ENCODE peak calls at places on chromosomes 3 and 15, in nine cellular contexts. One of them, this sample, is unnamed.

GRCh38 chr3:123325766-123326256 is 123.1 kb downstream of the ADCY5 start:
- DNase-seq in IMR-90: no peak
- DNase-seq in stomach: no peak
- DNase-seq in lower leg skin: no peak
- DNase-seq in transverse colon: no peak
- DNase-seq in adrenal gland: no peak
- DNase-seq in A549: no peak
- DNase-seq in Peyer's patch: no peak
- DNase-seq in GM12878: no peak
- DNase-seq in this sample: no peak

GRCh38 chr3:62732183-62732904 is 142.9 kb downstream of the CADPS start:
- DNase-seq in IMR-90: no peak
- DNase-seq in stomach: no peak
- DNase-seq in lower leg skin: no peak
- DNase-seq in transverse colon: peak
- DNase-seq in adrenal gland: no peak
- DNase-seq in A549: no peak
- DNase-seq in Peyer's patch: peak
- DNase-seq in GM12878: no peak
- DNase-seq in this sample: no peak

GRCh38 chr3:52185311-52185710 is 12.6 kb upstream of the ALAS1 start:
- DNase-seq in IMR-90: no peak
- DNase-seq in stomach: no peak
- DNase-seq in lower leg skin: no peak
- DNase-seq in transverse colon: no peak
- DNase-seq in adrenal gland: no peak
- DNase-seq in A549: no peak
- DNase-seq in Peyer's patch: no peak
- DNase-seq in GM12878: no peak
- DNase-seq in this sample: no peak

GRCh38 chr3:174958671-174959328 is 99.7 kb downstream of the NAALADL2 start:
- DNase-seq in IMR-90: peak
- DNase-seq in stomach: no peak
- DNase-seq in lower leg skin: no peak
- DNase-seq in transverse colon: no peak
- DNase-seq in adrenal gland: no peak
- DNase-seq in A549: no peak
- DNase-seq in Peyer's patch: no peak
- DNase-seq in GM12878: no peak
- DNase-seq in this sample: peak

GRCh38 chr3:170999737-171000242 is 26.7 kb downstream of the SLC2A2 start:
- DNase-seq in IMR-90: peak
- DNase-seq in stomach: no peak
- DNase-seq in lower leg skin: no peak
- DNase-seq in transverse colon: peak
- DNase-seq in adrenal gland: peak
- DNase-seq in A549: no peak
- DNase-seq in Peyer's patch: peak
- DNase-seq in GM12878: no peak
- DNase-seq in this sample: peak

GRCh38 chr15:65416845-65417416 is 5.8 kb downstream of the IGDCC4 start:
- DNase-seq in IMR-90: peak
- DNase-seq in stomach: no peak
- DNase-seq in lower leg skin: no peak
- DNase-seq in transverse colon: no peak
- DNase-seq in adrenal gland: no peak
- DNase-seq in A549: no peak
- DNase-seq in Peyer's patch: no peak
- DNase-seq in GM12878: no peak
- DNase-seq in this sample: no peak

GRCh38 chr3:48013288-48013980 is 2.8 kb downstream of the MAP4 start:
- DNase-seq in IMR-90: peak
- DNase-seq in stomach: peak
- DNase-seq in lower leg skin: no peak
- DNase-seq in transverse colon: no peak
- DNase-seq in adrenal gland: peak
- DNase-seq in A549: no peak
- DNase-seq in Peyer's patch: no peak
- DNase-seq in GM12878: no peak
- DNase-seq in this sample: no peak

GRCh38 chr15:85380860-85381535 is 595 bp downstream of the AKAP13 start:
- DNase-seq in IMR-90: no peak
- DNase-seq in stomach: peak
- DNase-seq in lower leg skin: peak
- DNase-seq in transverse colon: peak
- DNase-seq in adrenal gland: peak
- DNase-seq in A549: peak
- DNase-seq in Peyer's patch: peak
- DNase-seq in GM12878: no peak
- DNase-seq in this sample: no peak

GRCh38 chr15:68195336-68196112 is 9.6 kb downstream of the CALML4 start:
- DNase-seq in IMR-90: no peak
- DNase-seq in stomach: no peak
- DNase-seq in lower leg skin: no peak
- DNase-seq in transverse colon: no peak
- DNase-seq in adrenal gland: no peak
- DNase-seq in A549: no peak
- DNase-seq in Peyer's patch: peak
- DNase-seq in GM12878: no peak
- DNase-seq in this sample: no peak

GRCh38 chr15:68199340-68199739 is 5.8 kb downstream of the CALML4 start:
- DNase-seq in IMR-90: no peak
- DNase-seq in stomach: no peak
- DNase-seq in lower leg skin: no peak
- DNase-seq in transverse colon: no peak
- DNase-seq in adrenal gland: no peak
- DNase-seq in A549: no peak
- DNase-seq in Peyer's patch: peak
- DNase-seq in GM12878: no peak
- DNase-seq in this sample: no peak

GRCh38 chr15:68197661-68198437 is 7.3 kb downstream of the CALML4 start:
- DNase-seq in IMR-90: no peak
- DNase-seq in stomach: no peak
- DNase-seq in lower leg skin: no peak
- DNase-seq in transverse colon: no peak
- DNase-seq in adrenal gland: no peak
- DNase-seq in A549: no peak
- DNase-seq in Peyer's patch: no peak
- DNase-seq in GM12878: no peak
- DNase-seq in this sample: no peak

GRCh38 chr15:68197170-68197492 is 8.0 kb downstream of the CALML4 start:
- DNase-seq in IMR-90: no peak
- DNase-seq in stomach: no peak
- DNase-seq in lower leg skin: no peak
- DNase-seq in transverse colon: no peak
- DNase-seq in adrenal gland: no peak
- DNase-seq in A549: no peak
- DNase-seq in Peyer's patch: peak
- DNase-seq in GM12878: no peak
- DNase-seq in this sample: no peak

DNA sequence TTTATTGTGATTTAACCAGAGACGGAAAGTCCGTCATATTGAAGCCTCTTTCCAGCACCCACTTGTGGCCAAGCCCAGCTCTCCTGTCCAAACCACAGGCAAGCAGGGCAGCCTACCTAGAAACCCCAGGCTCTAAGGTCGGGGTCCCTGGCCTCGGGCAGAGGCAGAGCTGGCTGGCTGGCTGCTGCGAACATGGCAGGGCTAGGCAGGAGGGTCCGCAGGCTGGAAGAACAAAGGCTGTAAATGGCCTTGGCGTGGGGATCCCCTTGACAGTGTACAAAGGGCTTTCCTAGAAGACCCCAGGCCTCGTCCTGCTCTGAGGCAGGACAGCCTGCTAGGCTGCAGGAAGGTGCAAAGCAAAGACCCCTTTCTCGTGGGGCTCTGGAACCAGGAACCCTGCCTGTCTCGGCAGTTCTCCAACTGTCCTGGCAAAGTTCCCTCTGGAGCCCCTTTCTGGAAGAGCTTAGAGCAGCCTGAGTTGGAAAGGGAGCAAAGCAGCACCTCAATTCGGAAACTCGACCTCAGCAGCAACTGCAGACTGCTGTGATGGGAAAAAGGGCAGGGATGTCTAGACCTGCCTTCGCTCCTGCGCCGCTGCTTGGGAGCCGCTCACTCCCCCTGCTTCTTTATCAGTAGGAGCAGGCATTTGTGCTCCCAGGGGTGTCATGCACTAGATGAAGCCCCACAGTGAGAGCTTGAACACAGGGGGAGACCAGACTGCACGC is 8.5 kb downstream of the CALML4 start:
- DNase-seq in IMR-90: no peak
- DNase-seq in stomach: no peak
- DNase-seq in lower leg skin: no peak
- DNase-seq in transverse colon: no peak
- DNase-seq in adrenal gland: no peak
- DNase-seq in A549: no peak
- DNase-seq in Peyer's patch: peak
- DNase-seq in GM12878: no peak
- DNase-seq in this sample: no peak
- TF ChIP-seq POLR2A in IMR-90: no peak
- TF ChIP-seq POLR2A in stomach: no peak
- TF ChIP-seq POLR2A in lower leg skin: no peak
- TF ChIP-seq POLR2A in transverse colon: no peak
- TF ChIP-seq POLR2A in adrenal gland: no peak
- TF ChIP-seq POLR2A in A549: no peak
- TF ChIP-seq POLR2A in Peyer's patch: no peak
- TF ChIP-seq POLR2A in GM12878: peak
- TF ChIP-seq POLR2A in this sample: no peak

DNA sequence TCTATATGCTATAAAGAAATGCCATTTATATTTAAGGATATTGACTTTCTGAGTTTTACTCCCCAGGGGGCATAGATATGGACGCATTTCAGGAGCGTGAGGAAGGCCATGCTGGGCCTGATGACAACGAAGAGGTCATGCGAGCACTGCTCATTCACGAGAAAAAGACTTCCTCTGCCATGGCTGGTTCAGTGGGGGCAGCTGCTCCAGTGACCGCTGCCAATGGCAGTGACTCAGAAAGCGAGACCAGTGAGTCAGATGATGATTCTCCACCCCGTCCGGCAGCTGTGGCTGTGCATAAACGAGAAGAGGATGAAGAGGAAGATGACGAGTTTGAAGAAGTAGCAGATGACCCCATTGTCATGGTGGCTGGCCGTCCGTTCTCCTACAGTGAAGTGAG is 38.4 kb downstream of the GTF2E1 start:
- DNase-seq in IMR-90: peak
- DNase-seq in stomach: peak
- DNase-seq in lower leg skin: no peak
- DNase-seq in transverse colon: peak
- DNase-seq in adrenal gland: peak
- DNase-seq in A549: peak
- DNase-seq in Peyer's patch: no peak
- DNase-seq in GM12878: peak
- DNase-seq in this sample: no peak
- TF ChIP-seq POLR2A in IMR-90: no peak
- TF ChIP-seq POLR2A in stomach: no peak
- TF ChIP-seq POLR2A in lower leg skin: no peak
- TF ChIP-seq POLR2A in transverse colon: no peak
- TF ChIP-seq POLR2A in adrenal gland: peak
- TF ChIP-seq POLR2A in A549: no peak
- TF ChIP-seq POLR2A in Peyer's patch: no peak
- TF ChIP-seq POLR2A in GM12878: no peak
- TF ChIP-seq POLR2A in this sample: no peak

DNA sequence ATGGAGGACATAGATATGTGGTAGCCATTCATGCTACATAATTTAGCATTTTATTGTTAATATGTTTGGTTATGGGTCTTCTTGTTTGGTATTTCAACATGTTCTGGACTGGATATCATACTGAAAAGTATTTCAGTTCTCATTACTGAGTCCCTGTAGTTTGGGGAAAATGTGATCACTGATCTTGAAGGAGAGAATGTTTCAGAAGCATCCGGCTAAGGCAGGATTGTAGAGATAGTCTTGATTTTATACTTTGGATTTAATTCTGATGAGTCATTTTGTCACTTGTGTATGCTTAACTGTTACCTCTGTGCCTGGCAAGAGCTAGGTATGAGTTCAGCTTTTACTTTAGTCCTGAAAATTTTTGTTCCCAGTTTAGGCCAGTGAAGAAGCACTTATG is 7.1 kb downstream of the CHD2 start:
- DNase-seq in IMR-90: no peak
- DNase-seq in stomach: no peak
- DNase-seq in lower leg skin: no peak
- DNase-seq in transverse colon: no peak
- DNase-seq in adrenal gland: no peak
- DNase-seq in A549: no peak
- DNase-seq in Peyer's patch: no peak
- DNase-seq in GM12878: no peak
- DNase-seq in this sample: no peak
- TF ChIP-seq POLR2A in IMR-90: peak
- TF ChIP-seq POLR2A in stomach: no peak
- TF ChIP-seq POLR2A in lower leg skin: no peak
- TF ChIP-seq POLR2A in transverse colon: no peak
- TF ChIP-seq POLR2A in adrenal gland: no peak
- TF ChIP-seq POLR2A in A549: no peak
- TF ChIP-seq POLR2A in Peyer's patch: no peak
- TF ChIP-seq POLR2A in GM12878: no peak
- TF ChIP-seq POLR2A in this sample: no peak

GRCh38 chr15:58987036-58987435 is 427 bp upstream of the RNF111 start:
- DNase-seq in IMR-90: peak
- DNase-seq in stomach: no peak
- DNase-seq in lower leg skin: no peak
- DNase-seq in transverse colon: no peak
- DNase-seq in adrenal gland: no peak
- DNase-seq in A549: peak
- DNase-seq in Peyer's patch: no peak
- DNase-seq in GM12878: no peak
- DNase-seq in this sample: no peak

GRCh38 chr15:58985443-58985842 is 2.0 kb upstream of the RNF111 start:
- DNase-seq in IMR-90: peak
- DNase-seq in stomach: no peak
- DNase-seq in lower leg skin: peak
- DNase-seq in transverse colon: peak
- DNase-seq in adrenal gland: peak
- DNase-seq in A549: no peak
- DNase-seq in Peyer's patch: peak
- DNase-seq in GM12878: no peak
- DNase-seq in this sample: no peak

GRCh38 chr15:58988011-58988785 is 735 bp downstream of the RNF111 start:
- DNase-seq in IMR-90: peak
- DNase-seq in stomach: peak
- DNase-seq in lower leg skin: peak
- DNase-seq in transverse colon: peak
- DNase-seq in adrenal gland: peak
- DNase-seq in A549: peak
- DNase-seq in Peyer's patch: peak
- DNase-seq in GM12878: no peak
- DNase-seq in this sample: peak

GRCh38 chr15:58981808-58982475 is 5.5 kb upstream of the RNF111 start:
- DNase-seq in IMR-90: no peak
- DNase-seq in stomach: no peak
- DNase-seq in lower leg skin: no peak
- DNase-seq in transverse colon: no peak
- DNase-seq in adrenal gland: no peak
- DNase-seq in A549: no peak
- DNase-seq in Peyer's patch: no peak
- DNase-seq in GM12878: no peak
- DNase-seq in this sample: no peak

DNA sequence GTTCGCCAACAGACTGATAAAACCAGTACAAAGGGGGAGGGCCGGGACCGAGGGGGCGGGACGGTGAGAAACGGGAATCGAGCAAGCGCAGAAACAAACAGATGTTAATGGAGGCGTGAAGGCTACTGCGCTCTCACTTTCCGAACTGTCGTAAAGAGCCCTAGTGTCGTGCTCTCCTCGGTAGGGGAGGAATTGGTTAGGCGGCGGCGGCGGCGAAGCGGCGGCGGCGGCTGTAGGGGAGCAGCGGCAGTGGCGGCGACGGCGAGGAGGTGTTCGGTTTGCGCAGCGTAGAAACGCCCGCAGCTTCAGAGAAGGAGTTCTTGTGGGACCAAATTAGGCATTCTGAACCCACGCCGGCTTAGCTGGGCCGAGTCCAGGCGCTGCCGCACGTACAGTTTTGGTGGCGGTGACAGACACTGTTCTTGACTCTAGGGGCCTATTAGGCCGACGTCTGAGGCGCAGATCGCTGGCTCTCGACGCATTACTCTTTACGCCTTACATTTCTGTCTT is at the start of gene RNF111:
- DNase-seq in IMR-90: peak
- DNase-seq in stomach: peak
- DNase-seq in lower leg skin: peak
- DNase-seq in transverse colon: peak
- DNase-seq in adrenal gland: peak
- DNase-seq in A549: peak
- DNase-seq in Peyer's patch: peak
- DNase-seq in GM12878: peak
- DNase-seq in this sample: peak
- TF ChIP-seq POLR2A in IMR-90: peak
- TF ChIP-seq POLR2A in stomach: no peak
- TF ChIP-seq POLR2A in lower leg skin: peak
- TF ChIP-seq POLR2A in transverse colon: peak
- TF ChIP-seq POLR2A in adrenal gland: peak
- TF ChIP-seq POLR2A in A549: peak
- TF ChIP-seq POLR2A in Peyer's patch: peak
- TF ChIP-seq POLR2A in GM12878: peak
- TF ChIP-seq POLR2A in this sample: peak

This sample was measured in NB4.